ENCODE peak calls at places on chromosomes 7 and 10, in ten cellular contexts. K is HEK293T; C is adipocyte; L is cardiac septum; A is NB4; O is suprapubic skin; R is sciatic nerve; B is CD8-positive, alpha-beta T cell; M is astrocyte of the spinal cord; U is MM.1S. F is an unnamed sample.

GRCh38 chr10:60817135-60817805 is 39.0 kb downstream of the CDK1 start:
- DNase-seq in C (peak), A (no peak), B (no peak), U (peak), O (no peak), R (no peak), M (peak), K (no peak), L (no peak), F (no peak)

GRCh38 chr10:124168991-124169826 is 75.8 kb upstream of the CHST15 start:
- DNase-seq in A (no peak), R (no peak), B (no peak), O (peak), M (no peak), L (no peak), U (no peak), C (no peak), K (no peak), F (peak)

GRCh38 chr7:151425670-151426075 is 14.3 kb downstream of the CRYGN start:
- DNase-seq in B (no peak), L (no peak), M (peak), R (no peak), A (no peak), C (peak), U (no peak), O (peak), K (no peak), F (no peak)

GRCh38 chr7:137946015-137946414 is 55.9 kb downstream of the CREB3L2 start:
- DNase-seq in L (no peak), A (no peak), R (no peak), M (no peak), B (no peak), U (no peak), O (no peak), C (no peak), K (no peak), F (no peak)

GRCh38 chr10:30691601-30692015 is 62.1 kb upstream of the LYZL2 start:
- DNase-seq in B (no peak), M (peak), L (no peak), K (no peak), O (no peak), A (no peak), U (no peak), R (no peak), C (peak), F (no peak)

GRCh38 chr7:78198756-78199155 is 400.2 kb downstream of the PHTF2 start:
- DNase-seq in R (no peak), M (no peak), O (no peak), K (no peak), A (no peak), U (no peak), C (peak), B (no peak), L (no peak), F (no peak)

GRCh38 chr7:136588216-136588615 is 280.2 kb upstream of the CHRM2 start:
- DNase-seq in L (no peak), M (no peak), B (no peak), U (no peak), O (no peak), C (no peak), R (no peak), A (no peak), K (no peak), F (no peak)

GRCh38 chr10:24552346-24553016 is 171.2 kb downstream of the ARHGAP21 start:
- DNase-seq in M (no peak), L (no peak), O (no peak), A (peak), U (peak), C (no peak), B (no peak), K (peak), R (no peak), F (no peak)

GRCh38 chr7:14924398-14924797 is 21.8 kb upstream of the DGKB start:
- DNase-seq in O (no peak), R (no peak), U (no peak), K (no peak), M (peak), A (no peak), L (no peak), C (peak), B (no peak), F (no peak)

GRCh38 chr7:36370046-36370445 is 19.6 kb upstream of the ANLN start:
- DNase-seq in A (no peak), K (no peak), U (no peak), R (no peak), M (no peak), O (no peak), L (no peak), C (no peak), B (no peak), F (no peak)

GRCh38 chr10:102718220-102718619 is 3.8 kb downstream of the SFXN2 start:
- DNase-seq in K (no peak), L (peak), U (no peak), M (peak), O (no peak), C (peak), R (no peak), B (no peak), A (peak), F (no peak)

GRCh38 chr7:121440857-121441503 is 44.9 kb upstream of the FAM3C start:
- DNase-seq in K (no peak), B (no peak), L (no peak), C (no peak), M (no peak), R (no peak), A (no peak), U (peak), O (peak), F (no peak)

GRCh38 chr10:82981137-82981723 is 1106.2 kb downstream of the NRG3 start:
- DNase-seq in O (no peak), M (peak), B (no peak), L (no peak), A (no peak), R (no peak), C (peak), K (no peak), U (no peak), F (no peak)

GRCh38 chr10:3774814-3775670 is 10.0 kb downstream of the KLF6 start:
- DNase-seq in U (no peak), L (no peak), C (peak), K (no peak), R (no peak), M (peak), O (no peak), B (no peak), A (peak), F (no peak)

GRCh38 chr7:31783221-31783620 is 96.2 kb downstream of the PPP1R17 start:
- DNase-seq in A (no peak), U (no peak), O (no peak), R (no peak), L (no peak), M (no peak), C (no peak), B (no peak), K (no peak), F (no peak)

GRCh38 chr10:85995791-85996190 is 370.8 kb downstream of the GRID1 start:
- DNase-seq in U (no peak), R (no peak), A (peak), B (no peak), L (no peak), C (peak), M (peak), O (no peak), K (peak), F (no peak)

GRCh38 chr10:53108317-53108934 is 335.8 kb upstream of the MBL2 start:
- DNase-seq in U (no peak), O (no peak), R (no peak), B (no peak), A (no peak), L (no peak), M (peak), C (no peak), K (no peak), F (no peak)

GRCh38 chr10:98489561-98490481 is 43.1 kb upstream of the HPS1 start:
- DNase-seq in K (no peak), M (no peak), O (no peak), C (no peak), B (no peak), U (no peak), R (no peak), L (no peak), A (no peak), F (no peak)

GRCh38 chr7:97269741-97270140 is 152.2 kb downstream of the SDHAF3 start:
- DNase-seq in M (no peak), R (no peak), U (no peak), C (no peak), A (no peak), K (no peak), O (no peak), B (no peak), L (no peak), F (no peak)

GRCh38 chr7:55369427-55369826 is 4.3 kb downstream of the LANCL2 start:
- DNase-seq in C (peak), A (no peak), U (no peak), M (peak), O (no peak), L (no peak), K (no peak), B (no peak), R (no peak), F (no peak)

GRCh38 chr10:14571866-14572507 is 202.7 kb downstream of the FAM107B start:
- DNase-seq in K (no peak), A (no peak), U (peak), L (no peak), M (peak), B (peak), C (peak), R (no peak), O (no peak), F (no peak)

GRCh38 chr7:371119-371778 is 81.3 kb downstream of the FOXL3 start:
- DNase-seq in U (no peak), K (peak), C (no peak), O (peak), A (peak), M (no peak), R (peak), B (no peak), L (peak), F (no peak)

GRCh38 chr10:11180228-11180627 is 162.6 kb downstream of the CELF2 start:
- DNase-seq in B (peak), O (no peak), A (peak), R (no peak), K (no peak), L (peak), U (peak), M (no peak), C (no peak), F (no peak)

GRCh38 chr7:127158659-127159058 is 94.1 kb downstream of the GRM8 start:
- DNase-seq in L (no peak), C (no peak), A (peak), M (no peak), O (no peak), B (no peak), U (peak), K (peak), R (no peak), F (no peak)

GRCh38 chr10:11557513-11557912 is 53.9 kb downstream of the USP6NL start:
- DNase-seq in A (no peak), B (no peak), M (no peak), O (no peak), U (no peak), K (no peak), C (no peak), R (no peak), L (no peak), F (no peak)

GRCh38 chr7:108033776-108034497 is 31.0 kb upstream of the LAMB1 start:
- DNase-seq in C (no peak), L (no peak), M (no peak), A (no peak), K (no peak), O (no peak), R (no peak), U (no peak), B (no peak), F (no peak)

GRCh38 chr7:11625669-11626068 is 206.3 kb downstream of the THSD7A start:
- DNase-seq in B (no peak), M (peak), L (no peak), R (no peak), C (peak), U (no peak), A (no peak), K (no peak), O (no peak), F (no peak)

GRCh38 chr10:127892743-127893142 is at the start of gene CLRN3:
- DNase-seq in K (no peak), B (no peak), A (no peak), M (no peak), C (no peak), U (no peak), O (no peak), L (no peak), R (no peak), F (no peak)

GRCh38 chr10:21509391-21510217 is 15.9 kb downstream of the SKIDA1 start:
- DNase-seq in M (peak), O (no peak), L (no peak), C (no peak), U (no peak), A (no peak), R (no peak), B (no peak), K (no peak), F (no peak)

GRCh38 chr7:89618269-89618668 is 536.0 kb upstream of the STEAP1 start:
- DNase-seq in U (no peak), K (no peak), M (no peak), A (peak), L (no peak), R (no peak), B (no peak), C (no peak), O (no peak), F (no peak)

GRCh38 chr10:102243304-102243703 is 2.0 kb upstream of the PITX3 start:
- DNase-seq in C (peak), A (no peak), L (no peak), M (no peak), O (no peak), B (no peak), K (no peak), U (no peak), R (no peak), F (no peak)

GRCh38 chr10:114412907-114413386 is 8.6 kb upstream of the AFAP1L2 start:
- DNase-seq in L (no peak), U (no peak), R (peak), B (no peak), C (no peak), M (peak), K (no peak), O (no peak), A (no peak), F (no peak)

GRCh38 chr7:148173296-148173695 is 417.3 kb upstream of the C7orf33 start:
- DNase-seq in K (no peak), C (no peak), B (no peak), M (no peak), O (no peak), R (no peak), L (no peak), A (no peak), U (no peak), F (no peak)

GRCh38 chr10:109587366-109587765 is 335.9 kb downstream of the XPNPEP1 start:
- DNase-seq in R (no peak), A (no peak), U (no peak), M (no peak), O (no peak), K (no peak), L (no peak), C (no peak), B (no peak), F (no peak)

F was measured in type B pancreatic cell.